ENCODE peak calls at places on chromosomes 16 and 17, in ten cellular contexts. F is tibial artery; L is OCI-LY7; K is transverse colon; R is mammary epithelial cell; T is CD8-positive, alpha-beta memory T cell; A is cardiac muscle cell; E is heart left ventricle; G is endothelial cell of umbilical vein; U is CD4-positive, CD25-positive, alpha-beta regulatory T cell. Q is an unnamed sample. For H3K4me1, the result is how much of the 10 kb centered on the place peaks cover.

GRCh38 chr16:71474864-71475263 is 12.8 kb upstream of the ZNF23 start:
- DNase-seq in G (no peak), U (no peak), F (no peak), A (peak), R (peak), T (no peak), K (no peak), L (no peak), E (no peak), Q (no peak)

GRCh38 chr17:28563475-28563874 is 7.8 kb downstream of the PIGS start:
- DNase-seq in E (no peak), G (peak), R (no peak), F (no peak), K (no peak), A (peak), L (no peak), U (no peak), T (no peak), Q (no peak)

GRCh38 chr17:71828182-71828596 is 292.6 kb upstream of the SOX9 start:
- DNase-seq in G (no peak), E (no peak), L (no peak), K (no peak), A (peak), U (no peak), T (no peak), R (peak), F (no peak), Q (peak)

GRCh38 chr17:14805348-14805747 is 459.8 kb downstream of the PMP22 start:
- DNase-seq in F (no peak), E (no peak), K (no peak), T (no peak), L (peak), U (no peak), A (peak), G (no peak), R (no peak), Q (peak)

GRCh38 chr16:48609453-48610023 is 442 bp downstream of the N4BP1 start:
- DNase-seq in U (peak), T (peak), G (no peak), A (peak), R (peak), L (peak), E (peak), K (peak), F (peak), Q (peak)

GRCh38 chr17:28597606-28598383 is 1.0 kb downstream of the SPAG5 start:
- DNase-seq in T (no peak), K (no peak), L (peak), A (no peak), G (no peak), R (peak), U (no peak), F (no peak), E (no peak), Q (no peak)

GRCh38 chr17:45428050-45428953 is 4.4 kb downstream of the ARHGAP27 start:
- DNase-seq in F (no peak), K (peak), U (peak), A (peak), L (peak), T (peak), R (peak), E (peak), G (peak), Q (peak)

GRCh38 chr16:20760346-20760745 is 3.5 kb upstream of the ACSM3 start:
- DNase-seq in A (no peak), U (no peak), T (no peak), E (no peak), K (no peak), G (no peak), R (no peak), L (peak), F (no peak), Q (no peak)

GRCh38 chr16:70685061-70685937 is 554 bp downstream of the MTSS2 start:
- DNase-seq in A (peak), T (no peak), L (no peak), U (no peak), G (no peak), F (no peak), R (no peak), E (no peak), K (no peak), Q (no peak)

GRCh38 chr16:73046484-73047214 is 1.3 kb downstream of the ZFHX3 start:
- DNase-seq in U (no peak), G (no peak), K (no peak), E (no peak), F (no peak), L (no peak), R (no peak), A (no peak), T (no peak), Q (no peak)

GRCh38 chr16:54936086-54936978 is 5.7 kb downstream of the IRX5 start:
- DNase-seq in E (no peak), A (peak), F (no peak), R (peak), L (no peak), U (no peak), G (peak), K (no peak), T (no peak), Q (peak)

GRCh38 chr17:2347805-2348685 is 10.7 kb downstream of the SGSM2 start:
- DNase-seq in T (no peak), G (no peak), A (peak), R (peak), F (no peak), L (no peak), E (no peak), U (no peak), K (peak), Q (peak)

GRCh38 chr17:16941072-16941641 is 30.8 kb downstream of the TNFRSF13B start:
- DNase-seq in A (no peak), L (no peak), U (no peak), T (no peak), F (no peak), R (no peak), G (no peak), E (no peak), K (no peak), Q (no peak)

GRCh38 chr16:56673916-56674315 is 4.3 kb downstream of the MT1H start:
- DNase-seq in T (no peak), F (no peak), L (peak), A (peak), E (no peak), K (peak), U (no peak), G (peak), R (peak), Q (peak)

GRCh38 chr17:48294989-48295892 is 134.8 kb downstream of the SKAP1 start:
- DNase-seq in F (no peak), R (no peak), E (no peak), K (no peak), T (no peak), L (peak), A (peak), U (no peak), G (peak), Q (no peak)

GRCh38 chr16:57299009-57299718 is 14.7 kb upstream of the PLLP start:
- DNase-seq in G (no peak), F (peak), A (no peak), T (peak), E (peak), L (no peak), K (peak), R (no peak), U (peak), Q (peak)

GRCh38 chr17:19979917-19980770 is 2.5 kb upstream of the AKAP10 start:
- DNase-seq in K (peak), E (peak), R (no peak), U (no peak), L (no peak), G (peak), A (peak), F (peak), T (no peak), Q (peak)

GRCh38 chr17:44558349-44559287 is 1.3 kb downstream of the FZD2 start:
- DNase-seq in L (no peak), U (no peak), F (peak), R (no peak), G (no peak), A (no peak), K (no peak), E (no peak), T (no peak), Q (peak)

GRCh38 chr16:27829975-27830374 is 233.5 kb downstream of the GSG1L start:
- DNase-seq in K (no peak), U (no peak), R (no peak), T (no peak), G (no peak), F (no peak), L (no peak), E (no peak), A (no peak), Q (no peak)

GRCh38 chr17:78798695-78799559 is 16.9 kb upstream of the CYTH1 start:
- DNase-seq in F (no peak), A (peak), L (peak), U (no peak), K (no peak), G (peak), R (peak), E (no peak), T (no peak), Q (peak)

GRCh38 chr16:88741368-88741767 is 35.1 kb downstream of the CTU2 start:
- DNase-seq in F (no peak), E (no peak), T (no peak), U (no peak), L (no peak), A (no peak), G (no peak), R (no peak), K (no peak), Q (no peak)

GRCh38 chr16:49100366-49100765 is 181.3 kb downstream of the CBLN1 start:
- DNase-seq in A (no peak), T (no peak), E (no peak), U (no peak), G (no peak), K (no peak), L (no peak), F (no peak), R (no peak), Q (no peak)

GRCh38 chr16:15897834-15898254 is 9.4 kb upstream of the CEP20 start:
- DNase-seq in U (no peak), R (peak), F (no peak), E (no peak), L (peak), A (no peak), T (no peak), G (no peak), K (no peak), Q (no peak)

GRCh38 chr16:2251281-2252111 is at the start of gene ECI1:
- DNase-seq in T (peak), G (peak), L (peak), R (peak), F (peak), A (peak), E (peak), U (peak), K (peak), Q (peak)

GRCh38 chr16:84462296-84463210 is 41.9 kb downstream of the MEAK7 start:
- DNase-seq in G (no peak), F (peak), K (no peak), E (no peak), A (no peak), U (no peak), T (no peak), L (no peak), R (peak), Q (no peak)

GRCh38 chr16:85205747-85206471 is 93.6 kb upstream of the CIBAR2 start:
- DNase-seq in K (no peak), L (no peak), G (no peak), F (no peak), E (peak), T (no peak), R (no peak), U (no peak), A (peak), Q (no peak)

GRCh38 chr16:64206877-64207276 is 915.0 kb downstream of the CDH11 start:
- DNase-seq in A (peak), U (no peak), E (peak), K (no peak), T (no peak), L (peak), R (no peak), G (no peak), F (no peak), Q (no peak)

GRCh38 chr16:3180445-3180878 is 7.5 kb upstream of the OR1F1 start:
- DNase-seq in L (no peak), R (peak), F (no peak), U (no peak), A (no peak), G (no peak), E (no peak), K (no peak), T (no peak), Q (peak)

GRCh38 chr17:2562162-2562858 is 31.1 kb upstream of the PAFAH1B1 start:
- DNase-seq in G (no peak), F (no peak), T (no peak), A (no peak), K (no peak), E (no peak), L (no peak), U (no peak), R (no peak), Q (no peak)

GRCh38 chr16:50671644-50672260 is 9.4 kb downstream of the SNX20 start:
- DNase-seq in L (peak), U (peak), E (no peak), G (peak), T (no peak), F (no peak), R (peak), K (no peak), A (peak), Q (peak)

GRCh38 chr16:80586476-80586875 is 45.7 kb downstream of the DYNLRB2 start:
- DNase-seq in R (no peak), T (no peak), A (no peak), F (no peak), U (no peak), E (no peak), L (no peak), K (no peak), G (no peak), Q (no peak)

GRCh38 chr17:69269174-69269998 is 40.8 kb upstream of the ABCA10 start:
- DNase-seq in T (no peak), K (no peak), U (no peak), G (peak), A (peak), E (no peak), F (no peak), R (peak), L (no peak), Q (no peak)

GRCh38 chr17:82808921-82809905 is 30.6 kb downstream of the ZNF750 start:
- DNase-seq in T (no peak), U (no peak), A (no peak), G (no peak), L (no peak), R (no peak), F (no peak), E (no peak), K (no peak), Q (no peak)

GRCh38 chr17:1512351-1512750 is 4.1 kb downstream of the INPP5K start:
- DNase-seq in R (peak), L (no peak), G (no peak), E (no peak), K (no peak), F (no peak), U (no peak), A (no peak), T (no peak), Q (no peak)

GRCh38 chr16:23101012-23101550 is 48.2 kb downstream of the USP31 start:
- DNase-seq in G (no peak), T (no peak), F (no peak), U (no peak), K (no peak), E (no peak), R (no peak), L (no peak), A (no peak), Q (no peak)

GRCh38 chr17:77462553-77463497 is 322.1 kb downstream of the SEC14L1 start:
- DNase-seq in U (no peak), L (no peak), G (no peak), F (no peak), E (no peak), K (no peak), T (no peak), R (no peak), A (no peak), Q (no peak)

GRCh38 chr17:77460514-77461046 is 319.8 kb downstream of the SEC14L1 start:
- DNase-seq in T (no peak), A (no peak), G (no peak), L (peak), E (no peak), R (no peak), K (no peak), F (no peak), U (no peak), Q (no peak)

GRCh38 chr17:77461277-77462057 is 320.7 kb downstream of the SEC14L1 start:
- DNase-seq in T (no peak), F (no peak), G (no peak), L (peak), U (no peak), K (no peak), A (no peak), E (no peak), R (no peak), Q (no peak)

GRCh38 chr17:77464988-77465357 is 324.2 kb downstream of the SEC14L1 start:
- DNase-seq in U (no peak), A (no peak), F (no peak), L (no peak), G (no peak), K (no peak), T (no peak), E (no peak), R (no peak), Q (no peak)

DNA sequence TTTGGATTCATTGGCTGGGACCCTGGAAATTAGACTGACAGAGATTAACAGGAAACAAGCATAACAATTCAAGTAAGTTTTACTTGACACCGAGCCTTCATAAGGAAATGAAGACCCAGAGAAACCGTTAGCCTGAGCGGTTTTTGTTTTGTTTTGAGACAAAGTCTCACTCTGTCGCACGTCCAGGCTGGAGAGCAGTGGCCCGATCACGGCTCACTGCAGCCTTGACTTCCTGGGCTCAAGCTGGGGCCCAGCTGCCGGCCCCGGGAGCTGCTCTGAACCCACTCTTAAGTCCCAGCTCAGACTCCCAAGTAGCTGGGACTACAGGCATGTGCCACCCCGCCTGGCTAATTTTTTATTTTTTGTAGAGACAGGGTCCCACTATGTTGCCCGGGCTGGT is 321.3 kb downstream of the SEC14L1 start:
- DNase-seq in L (peak), U (no peak), A (no peak), G (no peak), E (no peak), K (peak), R (no peak), T (no peak), F (no peak), Q (no peak)
- H3K4me1 ChIP-seq in L (half or more), U (half or more), A (half or more), G (under half), E (half or more), K (half or more), R (under half), T (half or more), F (under half), Q (under half)

DNA sequence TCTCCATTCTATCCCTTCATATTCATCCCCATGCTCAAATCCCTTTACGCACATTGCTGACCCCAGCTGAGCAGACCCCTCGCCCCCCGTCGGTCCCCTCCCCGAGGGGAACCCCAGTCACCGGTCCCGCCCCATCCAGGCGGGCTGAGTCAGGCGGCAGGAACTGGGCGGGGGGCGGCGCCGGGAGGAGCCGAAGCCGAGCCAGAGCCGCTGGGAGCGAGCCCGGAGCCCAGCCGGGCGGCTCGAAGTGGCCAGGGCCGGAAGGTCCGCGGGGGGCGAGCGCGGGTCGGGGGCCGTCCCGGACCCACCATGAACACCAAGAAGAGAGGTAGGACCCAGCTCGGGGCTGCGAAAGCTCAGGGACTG is 8.6 kb downstream of the RIPOR1 start:
- DNase-seq in K (peak), T (peak), F (peak), U (peak), E (peak), L (no peak), A (peak), G (peak), R (no peak), Q (peak)
- H3K4me1 ChIP-seq in K (under half), T (under half), F (half or more), U (under half), E (half or more), L (under half), A (under half), G (under half), R (under half), Q (under half)

DNA sequence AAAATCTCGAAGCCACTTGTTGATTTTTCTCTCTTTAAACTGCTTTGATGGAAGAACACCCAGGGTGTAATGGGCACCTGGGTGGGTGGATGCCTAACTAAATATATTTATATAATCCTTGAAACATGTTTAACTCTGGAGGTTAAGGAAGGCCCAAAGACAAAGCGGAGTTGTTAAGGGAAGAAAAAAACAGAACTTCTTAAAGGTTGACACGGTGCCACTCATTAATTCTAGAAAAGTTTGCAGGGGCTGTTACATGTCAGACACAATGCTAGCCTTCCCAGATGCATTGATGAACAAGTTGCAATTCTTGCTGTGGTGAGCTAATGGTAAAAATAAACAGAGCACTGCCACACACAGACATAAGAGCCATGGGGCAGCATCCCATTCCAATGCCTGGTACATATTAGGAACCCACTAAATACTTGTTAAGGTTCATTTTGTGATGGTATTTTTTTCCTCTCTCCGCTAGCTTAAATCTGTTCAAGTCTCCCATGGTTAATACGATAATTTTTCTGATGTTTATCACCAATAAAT is 109.5 kb downstream of the CDH13 start:
- DNase-seq in E (no peak), U (no peak), F (no peak), L (no peak), R (no peak), A (no peak), K (no peak), T (no peak), G (no peak), Q (no peak)
- H3K4me1 ChIP-seq in E (under half), U (under half), F (under half), L (under half), R (under half), A (half or more), K (under half), T (under half), G (under half), Q (under half)

GRCh38 chr17:77455878-77456234 is 315.1 kb downstream of the SEC14L1 start:
- DNase-seq in U (no peak), L (no peak), K (no peak), T (no peak), A (no peak), E (no peak), G (no peak), R (no peak), F (no peak), Q (no peak)

GRCh38 chr17:77453613-77454559 is 313.1 kb downstream of the SEC14L1 start:
- DNase-seq in R (peak), T (peak), U (peak), K (peak), G (no peak), F (no peak), A (peak), L (peak), E (no peak), Q (no peak)

GRCh38 chr17:77454560-77455095 is 313.9 kb downstream of the SEC14L1 start:
- DNase-seq in E (no peak), L (peak), T (no peak), G (no peak), R (peak), A (no peak), U (no peak), F (no peak), K (no peak), Q (no peak)

GRCh38 chr17:77456271-77456950 is 315.6 kb downstream of the SEC14L1 start:
- DNase-seq in U (no peak), L (peak), T (no peak), K (peak), G (no peak), A (no peak), F (no peak), E (no peak), R (no peak), Q (no peak)

DNA sequence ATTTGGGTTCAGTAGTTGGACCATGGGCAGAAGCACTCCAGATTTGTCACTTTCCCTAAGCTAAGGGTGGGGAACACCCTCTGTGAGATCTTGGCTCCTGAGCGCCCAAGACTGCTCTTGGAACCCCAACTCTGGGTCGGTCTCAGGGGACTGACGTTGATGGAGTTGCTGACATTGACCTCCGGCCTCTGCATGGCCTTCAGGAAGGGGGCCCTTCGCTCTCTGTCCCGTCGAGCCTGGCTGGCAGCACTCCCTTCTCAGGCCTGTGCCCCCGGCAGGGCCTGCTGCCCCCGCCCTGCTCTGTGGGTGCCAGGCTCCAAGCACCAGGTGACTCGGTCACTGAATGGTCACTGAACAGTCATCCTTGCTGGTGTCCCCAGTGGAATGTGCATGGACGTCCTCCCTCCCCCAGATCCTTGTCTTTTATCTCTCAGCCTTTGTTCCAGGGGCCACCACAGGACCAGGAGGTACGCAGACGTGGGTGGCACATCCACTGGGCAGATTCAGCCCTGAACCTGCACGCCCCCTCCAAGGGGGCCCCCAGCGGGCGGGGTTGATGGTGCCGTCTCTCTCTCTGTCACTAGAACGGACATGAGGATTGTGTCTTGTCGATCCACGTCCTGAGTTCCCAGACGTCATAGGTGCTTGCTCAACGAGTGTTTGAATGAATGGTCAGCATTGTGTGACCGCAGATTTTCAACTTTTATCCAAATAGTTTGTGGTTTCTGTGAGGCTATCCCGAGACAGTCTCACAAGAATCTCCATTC is 314.5 kb downstream of the SEC14L1 start:
- DNase-seq in T (no peak), L (peak), E (no peak), R (peak), A (peak), K (no peak), F (no peak), G (no peak), U (no peak), Q (no peak)
- H3K4me1 ChIP-seq in T (half or more), L (half or more), E (half or more), R (half or more), A (half or more), K (half or more), F (under half), G (under half), U (half or more), Q (under half)

Q was measured in GM23338.